ENCODE peak calls at places on chromosomes 5 and 9, in eight cellular contexts. One of them, this sample, is unnamed.

GRCh38 chr9:12759767-12760166 is 15.1 kb upstream of the LURAP1L start:
- DNase-seq in NCI-H1105: no peak
- DNase-seq in RCC 7860: no peak
- DNase-seq in GOT3: no peak
- DNase-seq in ELF-1: no peak
- DNase-seq in stimulated activated CD4-positive, alpha-beta T cell treated with anti-CD3 and anti-CD28 coated beads, TNF-alpha, amount 100 ng/mL, for 48 hours: no peak
- DNase-seq in KBM-7: no peak
- DNase-seq in non-pigmented ciliary epithelial cell: no peak
- DNase-seq in this sample: no peak

GRCh38 chr5:154461531-154461930 is 15.7 kb downstream of the SAP30L start:
- DNase-seq in NCI-H1105: no peak
- DNase-seq in RCC 7860: no peak
- DNase-seq in GOT3: no peak
- DNase-seq in ELF-1: peak
- DNase-seq in stimulated activated CD4-positive, alpha-beta T cell treated with anti-CD3 and anti-CD28 coated beads, TNF-alpha, amount 100 ng/mL, for 48 hours: no peak
- DNase-seq in KBM-7: no peak
- DNase-seq in non-pigmented ciliary epithelial cell: no peak
- DNase-seq in this sample: no peak

GRCh38 chr5:179906795-179907569 is 715 bp downstream of the TBC1D9B start:
- DNase-seq in NCI-H1105: no peak
- DNase-seq in RCC 7860: no peak
- DNase-seq in GOT3: no peak
- DNase-seq in ELF-1: peak
- DNase-seq in stimulated activated CD4-positive, alpha-beta T cell treated with anti-CD3 and anti-CD28 coated beads, TNF-alpha, amount 100 ng/mL, for 48 hours: no peak
- DNase-seq in KBM-7: peak
- DNase-seq in non-pigmented ciliary epithelial cell: no peak
- DNase-seq in this sample: no peak

GRCh38 chr5:90916947-90917800 is 358.6 kb downstream of the ADGRV1 start:
- DNase-seq in NCI-H1105: no peak
- DNase-seq in RCC 7860: no peak
- DNase-seq in GOT3: no peak
- DNase-seq in ELF-1: no peak
- DNase-seq in stimulated activated CD4-positive, alpha-beta T cell treated with anti-CD3 and anti-CD28 coated beads, TNF-alpha, amount 100 ng/mL, for 48 hours: no peak
- DNase-seq in KBM-7: no peak
- DNase-seq in non-pigmented ciliary epithelial cell: no peak
- DNase-seq in this sample: no peak

GRCh38 chr5:171637811-171638210 is 147.8 kb upstream of the SMIM23 start:
- DNase-seq in NCI-H1105: no peak
- DNase-seq in RCC 7860: no peak
- DNase-seq in GOT3: no peak
- DNase-seq in ELF-1: no peak
- DNase-seq in stimulated activated CD4-positive, alpha-beta T cell treated with anti-CD3 and anti-CD28 coated beads, TNF-alpha, amount 100 ng/mL, for 48 hours: no peak
- DNase-seq in KBM-7: no peak
- DNase-seq in non-pigmented ciliary epithelial cell: no peak
- DNase-seq in this sample: no peak

GRCh38 chr5:141510850-141511718 is 22.2 kb downstream of the PCDHGC5 start:
- DNase-seq in NCI-H1105: no peak
- DNase-seq in RCC 7860: no peak
- DNase-seq in GOT3: no peak
- DNase-seq in ELF-1: no peak
- DNase-seq in stimulated activated CD4-positive, alpha-beta T cell treated with anti-CD3 and anti-CD28 coated beads, TNF-alpha, amount 100 ng/mL, for 48 hours: no peak
- DNase-seq in KBM-7: no peak
- DNase-seq in non-pigmented ciliary epithelial cell: no peak
- DNase-seq in this sample: no peak

GRCh38 chr9:137447722-137448568 is 6.8 kb upstream of the ENTPD8 start:
- DNase-seq in NCI-H1105: no peak
- DNase-seq in RCC 7860: no peak
- DNase-seq in GOT3: no peak
- DNase-seq in ELF-1: no peak
- DNase-seq in stimulated activated CD4-positive, alpha-beta T cell treated with anti-CD3 and anti-CD28 coated beads, TNF-alpha, amount 100 ng/mL, for 48 hours: no peak
- DNase-seq in KBM-7: no peak
- DNase-seq in non-pigmented ciliary epithelial cell: no peak
- DNase-seq in this sample: peak

GRCh38 chr9:70954126-70954525 is 167.3 kb downstream of the TRPM3 start:
- DNase-seq in NCI-H1105: no peak
- DNase-seq in RCC 7860: peak
- DNase-seq in GOT3: no peak
- DNase-seq in ELF-1: peak
- DNase-seq in stimulated activated CD4-positive, alpha-beta T cell treated with anti-CD3 and anti-CD28 coated beads, TNF-alpha, amount 100 ng/mL, for 48 hours: no peak
- DNase-seq in KBM-7: no peak
- DNase-seq in non-pigmented ciliary epithelial cell: peak
- DNase-seq in this sample: no peak

GRCh38 chr9:113956901-113957777 is 81.0 kb downstream of the ZNF618 start:
- DNase-seq in NCI-H1105: no peak
- DNase-seq in RCC 7860: peak
- DNase-seq in GOT3: no peak
- DNase-seq in ELF-1: no peak
- DNase-seq in stimulated activated CD4-positive, alpha-beta T cell treated with anti-CD3 and anti-CD28 coated beads, TNF-alpha, amount 100 ng/mL, for 48 hours: no peak
- DNase-seq in KBM-7: no peak
- DNase-seq in non-pigmented ciliary epithelial cell: no peak
- DNase-seq in this sample: no peak

GRCh38 chr9:34988218-34989055 is 1.1 kb upstream of the DNAJB5 start:
- DNase-seq in NCI-H1105: no peak
- DNase-seq in RCC 7860: no peak
- DNase-seq in GOT3: no peak
- DNase-seq in ELF-1: no peak
- DNase-seq in stimulated activated CD4-positive, alpha-beta T cell treated with anti-CD3 and anti-CD28 coated beads, TNF-alpha, amount 100 ng/mL, for 48 hours: no peak
- DNase-seq in KBM-7: no peak
- DNase-seq in non-pigmented ciliary epithelial cell: no peak
- DNase-seq in this sample: no peak

GRCh38 chr9:128383791-128384190 is 12.6 kb downstream of the URM1 start:
- DNase-seq in NCI-H1105: no peak
- DNase-seq in RCC 7860: no peak
- DNase-seq in GOT3: no peak
- DNase-seq in ELF-1: no peak
- DNase-seq in stimulated activated CD4-positive, alpha-beta T cell treated with anti-CD3 and anti-CD28 coated beads, TNF-alpha, amount 100 ng/mL, for 48 hours: no peak
- DNase-seq in KBM-7: no peak
- DNase-seq in non-pigmented ciliary epithelial cell: no peak
- DNase-seq in this sample: no peak

GRCh38 chr5:119269061-119269579 is 86.7 kb upstream of the TNFAIP8 start:
- DNase-seq in NCI-H1105: no peak
- DNase-seq in RCC 7860: peak
- DNase-seq in GOT3: no peak
- DNase-seq in ELF-1: no peak
- DNase-seq in stimulated activated CD4-positive, alpha-beta T cell treated with anti-CD3 and anti-CD28 coated beads, TNF-alpha, amount 100 ng/mL, for 48 hours: no peak
- DNase-seq in KBM-7: peak
- DNase-seq in non-pigmented ciliary epithelial cell: no peak
- DNase-seq in this sample: peak

GRCh38 chr9:134688231-134688630 is 46.6 kb downstream of the COL5A1 start:
- DNase-seq in NCI-H1105: no peak
- DNase-seq in RCC 7860: no peak
- DNase-seq in GOT3: no peak
- DNase-seq in ELF-1: no peak
- DNase-seq in stimulated activated CD4-positive, alpha-beta T cell treated with anti-CD3 and anti-CD28 coated beads, TNF-alpha, amount 100 ng/mL, for 48 hours: no peak
- DNase-seq in KBM-7: no peak
- DNase-seq in non-pigmented ciliary epithelial cell: no peak
- DNase-seq in this sample: no peak

GRCh38 chr5:143235423-143235822 is 168.1 kb downstream of the NR3C1 start:
- DNase-seq in NCI-H1105: no peak
- DNase-seq in RCC 7860: peak
- DNase-seq in GOT3: no peak
- DNase-seq in ELF-1: no peak
- DNase-seq in stimulated activated CD4-positive, alpha-beta T cell treated with anti-CD3 and anti-CD28 coated beads, TNF-alpha, amount 100 ng/mL, for 48 hours: no peak
- DNase-seq in KBM-7: no peak
- DNase-seq in non-pigmented ciliary epithelial cell: no peak
- DNase-seq in this sample: no peak

GRCh38 chr9:114446672-114447450 is 58.4 kb downstream of the WHRN start:
- DNase-seq in NCI-H1105: no peak
- DNase-seq in RCC 7860: no peak
- DNase-seq in GOT3: no peak
- DNase-seq in ELF-1: no peak
- DNase-seq in stimulated activated CD4-positive, alpha-beta T cell treated with anti-CD3 and anti-CD28 coated beads, TNF-alpha, amount 100 ng/mL, for 48 hours: no peak
- DNase-seq in KBM-7: no peak
- DNase-seq in non-pigmented ciliary epithelial cell: no peak
- DNase-seq in this sample: no peak

GRCh38 chr5:142770650-142771609 is 753 bp downstream of the ARHGAP26 start:
- DNase-seq in NCI-H1105: peak
- DNase-seq in RCC 7860: peak
- DNase-seq in GOT3: peak
- DNase-seq in ELF-1: peak
- DNase-seq in stimulated activated CD4-positive, alpha-beta T cell treated with anti-CD3 and anti-CD28 coated beads, TNF-alpha, amount 100 ng/mL, for 48 hours: peak
- DNase-seq in KBM-7: peak
- DNase-seq in non-pigmented ciliary epithelial cell: no peak
- DNase-seq in this sample: peak

GRCh38 chr9:121194730-121195129 is 6.9 kb downstream of the RAB14 start:
- DNase-seq in NCI-H1105: no peak
- DNase-seq in RCC 7860: no peak
- DNase-seq in GOT3: no peak
- DNase-seq in ELF-1: no peak
- DNase-seq in stimulated activated CD4-positive, alpha-beta T cell treated with anti-CD3 and anti-CD28 coated beads, TNF-alpha, amount 100 ng/mL, for 48 hours: no peak
- DNase-seq in KBM-7: no peak
- DNase-seq in non-pigmented ciliary epithelial cell: no peak
- DNase-seq in this sample: no peak

GRCh38 chr9:91776409-91777365 is 173.3 kb downstream of the ROR2 start:
- DNase-seq in NCI-H1105: no peak
- DNase-seq in RCC 7860: no peak
- DNase-seq in GOT3: no peak
- DNase-seq in ELF-1: no peak
- DNase-seq in stimulated activated CD4-positive, alpha-beta T cell treated with anti-CD3 and anti-CD28 coated beads, TNF-alpha, amount 100 ng/mL, for 48 hours: no peak
- DNase-seq in KBM-7: no peak
- DNase-seq in non-pigmented ciliary epithelial cell: no peak
- DNase-seq in this sample: no peak

GRCh38 chr9:89750117-89750551 is 145.3 kb downstream of the GADD45G start:
- DNase-seq in NCI-H1105: peak
- DNase-seq in RCC 7860: no peak
- DNase-seq in GOT3: no peak
- DNase-seq in ELF-1: peak
- DNase-seq in stimulated activated CD4-positive, alpha-beta T cell treated with anti-CD3 and anti-CD28 coated beads, TNF-alpha, amount 100 ng/mL, for 48 hours: no peak
- DNase-seq in KBM-7: no peak
- DNase-seq in non-pigmented ciliary epithelial cell: no peak
- DNase-seq in this sample: peak

GRCh38 chr9:135908334-135909204 is 1.2 kb upstream of the CAMSAP1 start:
- DNase-seq in NCI-H1105: no peak
- DNase-seq in RCC 7860: peak
- DNase-seq in GOT3: no peak
- DNase-seq in ELF-1: no peak
- DNase-seq in stimulated activated CD4-positive, alpha-beta T cell treated with anti-CD3 and anti-CD28 coated beads, TNF-alpha, amount 100 ng/mL, for 48 hours: no peak
- DNase-seq in KBM-7: no peak
- DNase-seq in non-pigmented ciliary epithelial cell: no peak
- DNase-seq in this sample: no peak

GRCh38 chr5:40518511-40518917 is 161.2 kb upstream of the PTGER4 start:
- DNase-seq in NCI-H1105: no peak
- DNase-seq in RCC 7860: peak
- DNase-seq in GOT3: no peak
- DNase-seq in ELF-1: no peak
- DNase-seq in stimulated activated CD4-positive, alpha-beta T cell treated with anti-CD3 and anti-CD28 coated beads, TNF-alpha, amount 100 ng/mL, for 48 hours: peak
- DNase-seq in KBM-7: no peak
- DNase-seq in non-pigmented ciliary epithelial cell: peak
- DNase-seq in this sample: no peak

GRCh38 chr9:123318961-123319421 is 37.0 kb upstream of the CRB2 start:
- DNase-seq in NCI-H1105: no peak
- DNase-seq in RCC 7860: no peak
- DNase-seq in GOT3: no peak
- DNase-seq in ELF-1: no peak
- DNase-seq in stimulated activated CD4-positive, alpha-beta T cell treated with anti-CD3 and anti-CD28 coated beads, TNF-alpha, amount 100 ng/mL, for 48 hours: no peak
- DNase-seq in KBM-7: no peak
- DNase-seq in non-pigmented ciliary epithelial cell: no peak
- DNase-seq in this sample: no peak

GRCh38 chr5:61431923-61432620 is 100.0 kb downstream of the ZSWIM6 start:
- DNase-seq in NCI-H1105: no peak
- DNase-seq in RCC 7860: no peak
- DNase-seq in GOT3: no peak
- DNase-seq in ELF-1: no peak
- DNase-seq in stimulated activated CD4-positive, alpha-beta T cell treated with anti-CD3 and anti-CD28 coated beads, TNF-alpha, amount 100 ng/mL, for 48 hours: no peak
- DNase-seq in KBM-7: no peak
- DNase-seq in non-pigmented ciliary epithelial cell: no peak
- DNase-seq in this sample: no peak

GRCh38 chr5:62286834-62287611 is 19.0 kb upstream of the KIF2A start:
- DNase-seq in NCI-H1105: no peak
- DNase-seq in RCC 7860: no peak
- DNase-seq in GOT3: no peak
- DNase-seq in ELF-1: no peak
- DNase-seq in stimulated activated CD4-positive, alpha-beta T cell treated with anti-CD3 and anti-CD28 coated beads, TNF-alpha, amount 100 ng/mL, for 48 hours: no peak
- DNase-seq in KBM-7: no peak
- DNase-seq in non-pigmented ciliary epithelial cell: no peak
- DNase-seq in this sample: no peak

GRCh38 chr9:78902051-78902450 is 605.1 kb downstream of the PSAT1 start:
- DNase-seq in NCI-H1105: no peak
- DNase-seq in RCC 7860: no peak
- DNase-seq in GOT3: no peak
- DNase-seq in ELF-1: no peak
- DNase-seq in stimulated activated CD4-positive, alpha-beta T cell treated with anti-CD3 and anti-CD28 coated beads, TNF-alpha, amount 100 ng/mL, for 48 hours: no peak
- DNase-seq in KBM-7: no peak
- DNase-seq in non-pigmented ciliary epithelial cell: no peak
- DNase-seq in this sample: no peak

GRCh38 chr5:55232194-55232984 is 1.0 kb downstream of the CCNO start:
- DNase-seq in NCI-H1105: no peak
- DNase-seq in RCC 7860: no peak
- DNase-seq in GOT3: no peak
- DNase-seq in ELF-1: peak
- DNase-seq in stimulated activated CD4-positive, alpha-beta T cell treated with anti-CD3 and anti-CD28 coated beads, TNF-alpha, amount 100 ng/mL, for 48 hours: no peak
- DNase-seq in KBM-7: peak
- DNase-seq in non-pigmented ciliary epithelial cell: no peak
- DNase-seq in this sample: no peak

GRCh38 chr9:129283290-129283691 is 105.2 kb upstream of the IER5L start:
- DNase-seq in NCI-H1105: no peak
- DNase-seq in RCC 7860: no peak
- DNase-seq in GOT3: no peak
- DNase-seq in ELF-1: no peak
- DNase-seq in stimulated activated CD4-positive, alpha-beta T cell treated with anti-CD3 and anti-CD28 coated beads, TNF-alpha, amount 100 ng/mL, for 48 hours: no peak
- DNase-seq in KBM-7: no peak
- DNase-seq in non-pigmented ciliary epithelial cell: no peak
- DNase-seq in this sample: no peak

GRCh38 chr5:123181394-123181801 is 92.4 kb downstream of the PRDM6 start:
- DNase-seq in NCI-H1105: no peak
- DNase-seq in RCC 7860: no peak
- DNase-seq in GOT3: no peak
- DNase-seq in ELF-1: peak
- DNase-seq in stimulated activated CD4-positive, alpha-beta T cell treated with anti-CD3 and anti-CD28 coated beads, TNF-alpha, amount 100 ng/mL, for 48 hours: no peak
- DNase-seq in KBM-7: no peak
- DNase-seq in non-pigmented ciliary epithelial cell: no peak
- DNase-seq in this sample: no peak

GRCh38 chr9:97706246-97706645 is 9.1 kb upstream of the XPA start:
- DNase-seq in NCI-H1105: no peak
- DNase-seq in RCC 7860: no peak
- DNase-seq in GOT3: no peak
- DNase-seq in ELF-1: no peak
- DNase-seq in stimulated activated CD4-positive, alpha-beta T cell treated with anti-CD3 and anti-CD28 coated beads, TNF-alpha, amount 100 ng/mL, for 48 hours: no peak
- DNase-seq in KBM-7: no peak
- DNase-seq in non-pigmented ciliary epithelial cell: no peak
- DNase-seq in this sample: no peak

GRCh38 chr5:56677693-56678092 is 137.7 kb upstream of the MAP3K1 start:
- DNase-seq in NCI-H1105: no peak
- DNase-seq in RCC 7860: no peak
- DNase-seq in GOT3: no peak
- DNase-seq in ELF-1: no peak
- DNase-seq in stimulated activated CD4-positive, alpha-beta T cell treated with anti-CD3 and anti-CD28 coated beads, TNF-alpha, amount 100 ng/mL, for 48 hours: no peak
- DNase-seq in KBM-7: peak
- DNase-seq in non-pigmented ciliary epithelial cell: no peak
- DNase-seq in this sample: no peak

GRCh38 chr5:112113565-112113964 is 305.5 kb downstream of the EPB41L4A start:
- DNase-seq in NCI-H1105: no peak
- DNase-seq in RCC 7860: no peak
- DNase-seq in GOT3: no peak
- DNase-seq in ELF-1: no peak
- DNase-seq in stimulated activated CD4-positive, alpha-beta T cell treated with anti-CD3 and anti-CD28 coated beads, TNF-alpha, amount 100 ng/mL, for 48 hours: no peak
- DNase-seq in KBM-7: no peak
- DNase-seq in non-pigmented ciliary epithelial cell: no peak
- DNase-seq in this sample: no peak

GRCh38 chr9:6660512-6660911 is 15.0 kb upstream of the GLDC start:
- DNase-seq in NCI-H1105: no peak
- DNase-seq in RCC 7860: no peak
- DNase-seq in GOT3: no peak
- DNase-seq in ELF-1: no peak
- DNase-seq in stimulated activated CD4-positive, alpha-beta T cell treated with anti-CD3 and anti-CD28 coated beads, TNF-alpha, amount 100 ng/mL, for 48 hours: no peak
- DNase-seq in KBM-7: no peak
- DNase-seq in non-pigmented ciliary epithelial cell: no peak
- DNase-seq in this sample: no peak

GRCh38 chr5:71637133-71637532 is 50.0 kb downstream of the MCCC2 start:
- DNase-seq in NCI-H1105: no peak
- DNase-seq in RCC 7860: no peak
- DNase-seq in GOT3: no peak
- DNase-seq in ELF-1: no peak
- DNase-seq in stimulated activated CD4-positive, alpha-beta T cell treated with anti-CD3 and anti-CD28 coated beads, TNF-alpha, amount 100 ng/mL, for 48 hours: no peak
- DNase-seq in KBM-7: no peak
- DNase-seq in non-pigmented ciliary epithelial cell: no peak
- DNase-seq in this sample: no peak

GRCh38 chr5:141875795-141876627 is 2.2 kb downstream of the PCDH1 start:
- DNase-seq in NCI-H1105: no peak
- DNase-seq in RCC 7860: no peak
- DNase-seq in GOT3: no peak
- DNase-seq in ELF-1: peak
- DNase-seq in stimulated activated CD4-positive, alpha-beta T cell treated with anti-CD3 and anti-CD28 coated beads, TNF-alpha, amount 100 ng/mL, for 48 hours: no peak
- DNase-seq in KBM-7: no peak
- DNase-seq in non-pigmented ciliary epithelial cell: no peak
- DNase-seq in this sample: peak

This sample was measured in natural killer cell treated with Interleukin-12 subunit alpha and Interleukin-12 subunit beta and Interleukin-15 and Interleukin-18, amount 100 ng/mL, for 72 hours.